ENCODE peak calls at places on chromosomes 11 and 22, in four cellular contexts. F is non-pigmented ciliary epithelial cell; L is activated T-helper 1 cell treated with anti-CD3 and anti-CD28 coated beads, Interleukin-12 subunit alpha, Interleukin-12 subunit beta, Interleukin-2, Interleukin-4 antibody, amounts not matched to agents 30 ng/mL and 10 ng/mL and 1 ng/mL, durations not matched to agents 14 hours and 24 hours and 36 hours; I is stimulated activated CD8-positive, alpha-beta memory T cell treated with anti-CD3 and anti-CD28 coated beads, Interleukin-7, amount 100 ng/mL, for 1 hour. G is an unnamed sample.

GRCh38 chr11:83159901-83160865 is 3.3 kb downstream of the PCF11 start:
- DNase-seq in F (no peak), L (no peak), I (no peak), G (no peak)

GRCh38 chr11:122678406-122678805 is 22.9 kb downstream of the UBASH3B start:
- DNase-seq in F (no peak), L (no peak), I (no peak), G (no peak)

GRCh38 chr11:75780888-75781287 is 12.3 kb downstream of the DGAT2 start:
- DNase-seq in L (no peak), F (no peak), I (no peak), G (no peak)

GRCh38 chr11:36724742-36725387 is 126.8 kb upstream of the RAG2 start:
- DNase-seq in F (no peak), L (no peak), I (no peak), G (no peak)

GRCh38 chr11:83054904-83055380 is 16.8 kb downstream of the RAB30 start:
- DNase-seq in L (no peak), F (no peak), I (no peak), G (no peak)

GRCh38 chr11:10322830-10323792 is 18.2 kb downstream of the ADM start:
- DNase-seq in I (no peak), L (no peak), F (no peak), G (no peak)

GRCh38 chr22:49568751-49569285 is 258.9 kb downstream of the BRD1 start:
- DNase-seq in I (no peak), F (no peak), L (no peak), G (peak)

GRCh38 chr11:73263640-73264039 is 8.5 kb upstream of the P2RY6 start:
- DNase-seq in I (no peak), F (no peak), L (no peak), G (no peak)

GRCh38 chr11:69010964-69011623 is 2.0 kb downstream of the MRGPRF start:
- DNase-seq in L (peak), F (no peak), I (no peak), G (peak)

GRCh38 chr11:10208045-10208674 is 85.9 kb downstream of the SBF2 start:
- DNase-seq in F (peak), L (no peak), I (no peak), G (no peak)

GRCh38 chr11:73414977-73415492 is 38.8 kb downstream of the RELT start:
- DNase-seq in F (no peak), L (no peak), I (no peak), G (no peak)

GRCh38 chr11:30852645-30853044 is 266.5 kb upstream of the MPPED2 start:
- DNase-seq in L (no peak), F (no peak), I (no peak), G (no peak)

GRCh38 chr11:64726211-64726641 is 3.2 kb upstream of the NRXN2 start:
- DNase-seq in F (no peak), L (no peak), I (no peak), G (no peak)

GRCh38 chr22:37270928-37271650 is 11.2 kb upstream of the CYTH4 start:
- DNase-seq in I (no peak), F (no peak), L (no peak), G (peak)

GRCh38 chr11:86202013-86202336 is 42.6 kb upstream of the EED start:
- DNase-seq in I (no peak), L (no peak), F (no peak), G (no peak)

GRCh38 chr11:72493426-72494108 is 59.2 kb upstream of the CLPB start:
- DNase-seq in L (no peak), I (no peak), F (no peak), G (no peak)

GRCh38 chr11:67466367-67466766 is 2.7 kb downstream of the TMEM134 start:
- DNase-seq in I (no peak), L (no peak), F (no peak), G (no peak)

GRCh38 chr11:3221408-3222002 is 2.9 kb upstream of the MRGPRG start:
- DNase-seq in I (no peak), F (no peak), L (no peak), G (peak)

GRCh38 chr11:123594188-123594901 is 60.1 kb downstream of the SCN3B start:
- DNase-seq in F (no peak), I (no peak), L (no peak), G (no peak)

GRCh38 chr11:8375932-8376331 is 112.3 kb upstream of the LMO1 start:
- DNase-seq in L (no peak), I (no peak), F (no peak), G (no peak)

GRCh38 chr11:33044281-33044680 is 4.9 kb downstream of the TCP11L1 start:
- DNase-seq in I (no peak), F (no peak), L (no peak), G (no peak)

GRCh38 chr11:118211006-118211405 is 13.8 kb downstream of the JAML start:
- DNase-seq in I (no peak), F (no peak), L (no peak), G (no peak)

GRCh38 chr22:45837507-45837906 is 139.5 kb downstream of the WNT7B start:
- DNase-seq in F (no peak), I (no peak), L (no peak), G (no peak)